ENCODE peak calls at places on chromosomes 6 and 20, in eight cellular contexts. O is stimulated activated CD4-positive, alpha-beta T cell treated with anti-CD3 and anti-CD28 coated beads, Interleukin-2, amount 100 ng/mL, for 24 hours; T is cerebellar cortex; V is ureter; L is fibroblast of lung; H is MCF 10A; Y is GM13977; J is HS-5. S is an unnamed sample.
A peak's percentile ranks its signal among the peaks of the same experiment; 100 is the strongest.

GRCh38 chr6:5453531-5453930 is 192.2 kb downstream of the FARS2 start:
- DNase-seq in V (no peak), L (no peak), Y (no peak), O (no peak), J (no peak), H (peak; percentile 35), T (peak; percentile 78), S (no peak)

GRCh38 chr6:89023591-89024441 is 56.7 kb upstream of the PNRC1 start:
- DNase-seq in L (peak; percentile 69), J (peak; percentile 8), O (no peak), Y (no peak), T (peak; percentile 38), V (no peak), H (peak; percentile 16), S (no peak)

GRCh38 chr20:46202758-46203509 is 84.8 kb downstream of the CD40 start:
- DNase-seq in Y (no peak), V (no peak), L (no peak), O (no peak), T (peak; percentile 77), J (no peak), H (no peak), S (no peak)

GRCh38 chr6:110566346-110567125 is 90.1 kb upstream of the SLC22A16 start:
- DNase-seq in L (no peak), J (no peak), Y (no peak), V (no peak), H (no peak), T (peak; percentile 29), O (no peak), S (no peak)

GRCh38 chr20:57748601-57749130 is 38.9 kb upstream of the PMEPA1 start:
- DNase-seq in V (peak; percentile 80), L (peak; percentile 43), T (no peak), Y (peak; percentile 71), O (peak; percentile 53), H (peak; percentile 90), J (peak; percentile 52), S (peak; percentile 82)

GRCh38 chr6:34145161-34146020 is 496 bp downstream of the GRM4 start:
- DNase-seq in H (peak; percentile 14), J (no peak), V (no peak), O (no peak), Y (peak; percentile 62), L (peak; percentile 33), T (peak; percentile 62), S (peak; percentile 66)

GRCh38 chr20:9458075-9458818 is 56.1 kb upstream of the LAMP5 start:
- DNase-seq in O (no peak), H (peak; percentile 64), J (no peak), Y (no peak), L (peak; percentile 47), V (no peak), T (no peak), S (no peak)

GRCh38 chr6:8193541-8193940 is 91.2 kb upstream of the EEF1E1 start:
- DNase-seq in J (peak; percentile 41), T (no peak), L (no peak), O (no peak), Y (no peak), H (no peak), V (no peak), S (no peak)

GRCh38 chr6:119647309-119647708 is 297.7 kb upstream of the MAN1A1 start:
- DNase-seq in T (no peak), V (no peak), H (no peak), L (no peak), J (no peak), Y (no peak), O (no peak), S (no peak)

GRCh38 chr6:14851286-14851685 is 394.6 kb upstream of the JARID2 start:
- DNase-seq in V (no peak), T (no peak), H (no peak), J (no peak), L (no peak), Y (no peak), O (no peak), S (no peak)

GRCh38 chr20:51914758-51915157 is 112.4 kb upstream of the SALL4 start:
- DNase-seq in H (no peak), J (no peak), L (no peak), O (no peak), T (no peak), Y (no peak), V (no peak), S (no peak)

GRCh38 chr20:54126809-54127655 is 46.8 kb downstream of the CYP24A1 start:
- DNase-seq in T (no peak), Y (no peak), L (no peak), J (no peak), O (no peak), V (no peak), H (no peak), S (no peak)